ENCODE peak calls at places on chromosomes 16 and 17, in eight cellular contexts. One of them, this sample, is unnamed.

GRCh38 chr16:25109643-25110042 is 1.9 kb upstream of the LCMT1 start:
- DNase-seq in lower lobe of right lung: no peak
- DNase-seq in mesothelial cell of epicardium: no peak
- DNase-seq in AG09309: peak
- DNase-seq in sigmoid colon: peak
- DNase-seq in AG04450: peak
- DNase-seq in CD4-positive, alpha-beta T cell: no peak
- DNase-seq in progenitor cell of endocrine pancreas: no peak
- DNase-seq in this sample: no peak

GRCh38 chr16:66581246-66581952 is 2.1 kb downstream of the CMTM2 start:
- DNase-seq in progenitor cell of endocrine pancreas: no peak
- DNase-seq in lower lobe of right lung: no peak
- DNase-seq in CD4-positive, alpha-beta T cell: no peak
- DNase-seq in mesothelial cell of epicardium: no peak
- DNase-seq in sigmoid colon: no peak
- DNase-seq in AG04450: no peak
- DNase-seq in AG09309: no peak
- DNase-seq in this sample: peak

GRCh38 chr16:88831838-88832237 is 20.1 kb upstream of the APRT start:
- DNase-seq in CD4-positive, alpha-beta T cell: no peak
- DNase-seq in AG09309: no peak
- DNase-seq in sigmoid colon: no peak
- DNase-seq in progenitor cell of endocrine pancreas: no peak
- DNase-seq in AG04450: no peak
- DNase-seq in mesothelial cell of epicardium: no peak
- DNase-seq in lower lobe of right lung: no peak
- DNase-seq in this sample: no peak

GRCh38 chr17:70767102-70767701 is 597.9 kb downstream of the KCNJ2 start:
- DNase-seq in CD4-positive, alpha-beta T cell: no peak
- DNase-seq in lower lobe of right lung: no peak
- DNase-seq in sigmoid colon: no peak
- DNase-seq in AG09309: no peak
- DNase-seq in AG04450: peak
- DNase-seq in progenitor cell of endocrine pancreas: no peak
- DNase-seq in mesothelial cell of epicardium: no peak
- DNase-seq in this sample: peak

GRCh38 chr17:10610821-10611323 is 46.2 kb downstream of the MYH3 start:
- DNase-seq in lower lobe of right lung: no peak
- DNase-seq in mesothelial cell of epicardium: no peak
- DNase-seq in CD4-positive, alpha-beta T cell: no peak
- DNase-seq in AG04450: no peak
- DNase-seq in progenitor cell of endocrine pancreas: no peak
- DNase-seq in AG09309: no peak
- DNase-seq in sigmoid colon: no peak
- DNase-seq in this sample: no peak

GRCh38 chr17:77374170-77374936 is 233.6 kb downstream of the SEC14L1 start:
- DNase-seq in AG09309: no peak
- DNase-seq in CD4-positive, alpha-beta T cell: peak
- DNase-seq in progenitor cell of endocrine pancreas: peak
- DNase-seq in sigmoid colon: peak
- DNase-seq in lower lobe of right lung: peak
- DNase-seq in mesothelial cell of epicardium: peak
- DNase-seq in AG04450: peak
- DNase-seq in this sample: peak

GRCh38 chr17:1159781-1160180 is 20.0 kb downstream of the ABR start:
- DNase-seq in AG04450: no peak
- DNase-seq in progenitor cell of endocrine pancreas: no peak
- DNase-seq in sigmoid colon: no peak
- DNase-seq in AG09309: no peak
- DNase-seq in CD4-positive, alpha-beta T cell: no peak
- DNase-seq in lower lobe of right lung: no peak
- DNase-seq in mesothelial cell of epicardium: no peak
- DNase-seq in this sample: no peak

GRCh38 chr16:9049241-9049640 is 42.2 kb upstream of the HAPSTR1 start:
- DNase-seq in CD4-positive, alpha-beta T cell: no peak
- DNase-seq in lower lobe of right lung: no peak
- DNase-seq in AG09309: no peak
- DNase-seq in AG04450: peak
- DNase-seq in sigmoid colon: no peak
- DNase-seq in mesothelial cell of epicardium: no peak
- DNase-seq in progenitor cell of endocrine pancreas: no peak
- DNase-seq in this sample: no peak

GRCh38 chr17:8079291-8080207 is 8.0 kb downstream of the ALOX12B start:
- DNase-seq in AG04450: no peak
- DNase-seq in AG09309: no peak
- DNase-seq in lower lobe of right lung: peak
- DNase-seq in CD4-positive, alpha-beta T cell: peak
- DNase-seq in mesothelial cell of epicardium: peak
- DNase-seq in sigmoid colon: peak
- DNase-seq in progenitor cell of endocrine pancreas: peak
- DNase-seq in this sample: peak

GRCh38 chr17:4488989-4489595 is 9.6 kb upstream of the SPNS2 start:
- DNase-seq in sigmoid colon: no peak
- DNase-seq in CD4-positive, alpha-beta T cell: no peak
- DNase-seq in progenitor cell of endocrine pancreas: no peak
- DNase-seq in AG04450: no peak
- DNase-seq in mesothelial cell of epicardium: no peak
- DNase-seq in AG09309: no peak
- DNase-seq in lower lobe of right lung: peak
- DNase-seq in this sample: no peak

GRCh38 chr17:61701334-61701733 is 110.3 kb upstream of the NACA2 start:
- DNase-seq in CD4-positive, alpha-beta T cell: no peak
- DNase-seq in AG09309: no peak
- DNase-seq in progenitor cell of endocrine pancreas: no peak
- DNase-seq in lower lobe of right lung: no peak
- DNase-seq in AG04450: no peak
- DNase-seq in mesothelial cell of epicardium: no peak
- DNase-seq in sigmoid colon: no peak
- DNase-seq in this sample: no peak

GRCh38 chr17:31858647-31859486 is at the start of gene COPRS:
- DNase-seq in AG04450: peak
- DNase-seq in CD4-positive, alpha-beta T cell: peak
- DNase-seq in sigmoid colon: peak
- DNase-seq in progenitor cell of endocrine pancreas: peak
- DNase-seq in mesothelial cell of epicardium: peak
- DNase-seq in lower lobe of right lung: peak
- DNase-seq in AG09309: peak
- DNase-seq in this sample: peak

GRCh38 chr17:31857920-31858646 is 961 bp downstream of the COPRS start:
- DNase-seq in sigmoid colon: no peak
- DNase-seq in CD4-positive, alpha-beta T cell: no peak
- DNase-seq in mesothelial cell of epicardium: no peak
- DNase-seq in AG09309: no peak
- DNase-seq in lower lobe of right lung: no peak
- DNase-seq in progenitor cell of endocrine pancreas: no peak
- DNase-seq in AG04450: no peak
- DNase-seq in this sample: no peak

GRCh38 chr17:31853911-31854470 is 5.1 kb downstream of the COPRS start:
- DNase-seq in AG09309: no peak
- DNase-seq in lower lobe of right lung: no peak
- DNase-seq in CD4-positive, alpha-beta T cell: no peak
- DNase-seq in AG04450: no peak
- DNase-seq in sigmoid colon: no peak
- DNase-seq in mesothelial cell of epicardium: no peak
- DNase-seq in progenitor cell of endocrine pancreas: no peak
- DNase-seq in this sample: no peak

GRCh38 chr17:31856750-31857149 is 2.3 kb downstream of the COPRS start:
- DNase-seq in lower lobe of right lung: no peak
- DNase-seq in AG04450: no peak
- DNase-seq in AG09309: no peak
- DNase-seq in CD4-positive, alpha-beta T cell: no peak
- DNase-seq in progenitor cell of endocrine pancreas: no peak
- DNase-seq in mesothelial cell of epicardium: no peak
- DNase-seq in sigmoid colon: no peak
- DNase-seq in this sample: no peak

DNA sequence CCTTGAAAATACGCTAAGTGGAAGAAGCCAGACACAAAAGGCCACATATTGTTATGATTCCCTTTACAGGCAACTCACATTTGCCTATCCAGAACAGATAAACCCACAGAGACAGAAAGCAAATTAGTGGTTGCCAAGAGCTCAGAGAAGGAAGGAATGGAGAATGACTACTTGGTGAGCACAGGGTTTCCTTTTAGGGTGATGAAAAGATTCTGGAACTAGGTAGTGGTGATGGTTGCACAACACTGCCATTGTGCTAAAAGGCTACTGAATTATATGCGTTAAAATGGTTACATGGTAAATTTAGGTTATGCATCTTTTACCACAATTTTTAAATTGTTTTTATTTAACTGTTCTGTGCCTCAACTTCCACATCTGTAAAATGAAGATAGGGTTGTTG is 4.4 kb downstream of the COPRS start:
- DNase-seq in lower lobe of right lung: no peak
- DNase-seq in AG04450: no peak
- DNase-seq in CD4-positive, alpha-beta T cell: no peak
- DNase-seq in sigmoid colon: no peak
- DNase-seq in AG09309: no peak
- DNase-seq in progenitor cell of endocrine pancreas: no peak
- DNase-seq in mesothelial cell of epicardium: no peak
- DNase-seq in this sample: no peak
- TF ChIP-seq CTCF in lower lobe of right lung: no peak
- TF ChIP-seq CTCF in AG04450: no peak
- TF ChIP-seq CTCF in CD4-positive, alpha-beta T cell: no peak
- TF ChIP-seq CTCF in sigmoid colon: no peak
- TF ChIP-seq CTCF in AG09309: no peak
- TF ChIP-seq CTCF in progenitor cell of endocrine pancreas: no peak
- TF ChIP-seq CTCF in mesothelial cell of epicardium: no peak
- TF ChIP-seq CTCF in this sample: no peak

GRCh38 chr16:74666425-74667214 is at the start of gene RFWD3:
- DNase-seq in CD4-positive, alpha-beta T cell: peak
- DNase-seq in AG09309: peak
- DNase-seq in progenitor cell of endocrine pancreas: peak
- DNase-seq in mesothelial cell of epicardium: peak
- DNase-seq in AG04450: peak
- DNase-seq in lower lobe of right lung: peak
- DNase-seq in sigmoid colon: peak
- DNase-seq in this sample: peak
- TF ChIP-seq CTCF in CD4-positive, alpha-beta T cell: no peak
- TF ChIP-seq CTCF in AG09309: no peak
- TF ChIP-seq CTCF in progenitor cell of endocrine pancreas: no peak
- TF ChIP-seq CTCF in mesothelial cell of epicardium: no peak
- TF ChIP-seq CTCF in AG04450: no peak
- TF ChIP-seq CTCF in lower lobe of right lung: no peak
- TF ChIP-seq CTCF in sigmoid colon: no peak
- TF ChIP-seq CTCF in this sample: no peak

GRCh38 chr16:29995911-29996772 is at the start of gene INO80E:
- DNase-seq in CD4-positive, alpha-beta T cell: peak
- DNase-seq in AG04450: peak
- DNase-seq in progenitor cell of endocrine pancreas: peak
- DNase-seq in mesothelial cell of epicardium: peak
- DNase-seq in AG09309: peak
- DNase-seq in sigmoid colon: peak
- DNase-seq in lower lobe of right lung: peak
- DNase-seq in this sample: peak
- TF ChIP-seq CTCF in CD4-positive, alpha-beta T cell: no peak
- TF ChIP-seq CTCF in AG04450: no peak
- TF ChIP-seq CTCF in progenitor cell of endocrine pancreas: no peak
- TF ChIP-seq CTCF in mesothelial cell of epicardium: no peak
- TF ChIP-seq CTCF in AG09309: no peak
- TF ChIP-seq CTCF in sigmoid colon: no peak
- TF ChIP-seq CTCF in lower lobe of right lung: no peak
- TF ChIP-seq CTCF in this sample: no peak

GRCh38 chr17:82384730-82385429 is 13.3 kb downstream of the UTS2R start:
- DNase-seq in AG04450: no peak
- DNase-seq in progenitor cell of endocrine pancreas: no peak
- DNase-seq in AG09309: no peak
- DNase-seq in mesothelial cell of epicardium: no peak
- DNase-seq in lower lobe of right lung: peak
- DNase-seq in CD4-positive, alpha-beta T cell: no peak
- DNase-seq in sigmoid colon: no peak
- DNase-seq in this sample: no peak
- TF ChIP-seq CTCF in AG04450: no peak
- TF ChIP-seq CTCF in progenitor cell of endocrine pancreas: no peak
- TF ChIP-seq CTCF in AG09309: no peak
- TF ChIP-seq CTCF in mesothelial cell of epicardium: no peak
- TF ChIP-seq CTCF in lower lobe of right lung: peak
- TF ChIP-seq CTCF in CD4-positive, alpha-beta T cell: no peak
- TF ChIP-seq CTCF in sigmoid colon: no peak
- TF ChIP-seq CTCF in this sample: no peak

GRCh38 chr17:45451131-45451530 is 18.5 kb upstream of the ARHGAP27 start:
- DNase-seq in AG04450: no peak
- DNase-seq in lower lobe of right lung: no peak
- DNase-seq in CD4-positive, alpha-beta T cell: no peak
- DNase-seq in sigmoid colon: peak
- DNase-seq in AG09309: no peak
- DNase-seq in progenitor cell of endocrine pancreas: no peak
- DNase-seq in mesothelial cell of epicardium: no peak
- DNase-seq in this sample: no peak
- TF ChIP-seq CTCF in AG04450: peak
- TF ChIP-seq CTCF in lower lobe of right lung: no peak
- TF ChIP-seq CTCF in CD4-positive, alpha-beta T cell: no peak
- TF ChIP-seq CTCF in sigmoid colon: no peak
- TF ChIP-seq CTCF in AG09309: peak
- TF ChIP-seq CTCF in progenitor cell of endocrine pancreas: no peak
- TF ChIP-seq CTCF in mesothelial cell of epicardium: no peak
- TF ChIP-seq CTCF in this sample: peak

GRCh38 chr17:75261336-75262111 is at the start of the genes GGA3 and MRPS7:
- DNase-seq in lower lobe of right lung: peak
- DNase-seq in progenitor cell of endocrine pancreas: peak
- DNase-seq in AG09309: peak
- DNase-seq in mesothelial cell of epicardium: peak
- DNase-seq in CD4-positive, alpha-beta T cell: peak
- DNase-seq in sigmoid colon: peak
- DNase-seq in AG04450: peak
- DNase-seq in this sample: peak

GRCh38 chr17:75265614-75266314 is 4.1 kb downstream of the MRPS7 start:
- DNase-seq in AG04450: no peak
- DNase-seq in AG09309: no peak
- DNase-seq in lower lobe of right lung: no peak
- DNase-seq in CD4-positive, alpha-beta T cell: no peak
- DNase-seq in sigmoid colon: no peak
- DNase-seq in progenitor cell of endocrine pancreas: no peak
- DNase-seq in mesothelial cell of epicardium: no peak
- DNase-seq in this sample: no peak

GRCh38 chr17:75263051-75263450 is 1.4 kb downstream of the MRPS7 start:
- DNase-seq in AG09309: no peak
- DNase-seq in AG04450: no peak
- DNase-seq in sigmoid colon: no peak
- DNase-seq in progenitor cell of endocrine pancreas: no peak
- DNase-seq in mesothelial cell of epicardium: no peak
- DNase-seq in CD4-positive, alpha-beta T cell: no peak
- DNase-seq in lower lobe of right lung: no peak
- DNase-seq in this sample: no peak

GRCh38 chr17:75262112-75262606 is 480 bp downstream of the MRPS7 start:
- DNase-seq in CD4-positive, alpha-beta T cell: peak
- DNase-seq in AG09309: no peak
- DNase-seq in mesothelial cell of epicardium: no peak
- DNase-seq in sigmoid colon: no peak
- DNase-seq in progenitor cell of endocrine pancreas: peak
- DNase-seq in AG04450: no peak
- DNase-seq in lower lobe of right lung: no peak
- DNase-seq in this sample: no peak

GRCh38 chr17:75260679-75261335 is 599 bp downstream of the GGA3 start:
- DNase-seq in mesothelial cell of epicardium: no peak
- DNase-seq in AG04450: no peak
- DNase-seq in AG09309: no peak
- DNase-seq in CD4-positive, alpha-beta T cell: no peak
- DNase-seq in progenitor cell of endocrine pancreas: no peak
- DNase-seq in sigmoid colon: no peak
- DNase-seq in lower lobe of right lung: no peak
- DNase-seq in this sample: no peak
- TF ChIP-seq CTCF in mesothelial cell of epicardium: no peak
- TF ChIP-seq CTCF in AG04450: no peak
- TF ChIP-seq CTCF in AG09309: no peak
- TF ChIP-seq CTCF in CD4-positive, alpha-beta T cell: no peak
- TF ChIP-seq CTCF in progenitor cell of endocrine pancreas: peak
- TF ChIP-seq CTCF in sigmoid colon: no peak
- TF ChIP-seq CTCF in lower lobe of right lung: no peak
- TF ChIP-seq CTCF in this sample: peak

GRCh38 chr16:56789360-56789759 is 59.4 kb downstream of the NUP93 start:
- DNase-seq in AG04450: no peak
- DNase-seq in CD4-positive, alpha-beta T cell: no peak
- DNase-seq in mesothelial cell of epicardium: no peak
- DNase-seq in progenitor cell of endocrine pancreas: no peak
- DNase-seq in sigmoid colon: no peak
- DNase-seq in AG09309: no peak
- DNase-seq in lower lobe of right lung: peak
- DNase-seq in this sample: no peak
- TF ChIP-seq CTCF in AG04450: peak
- TF ChIP-seq CTCF in CD4-positive, alpha-beta T cell: no peak
- TF ChIP-seq CTCF in mesothelial cell of epicardium: no peak
- TF ChIP-seq CTCF in progenitor cell of endocrine pancreas: no peak
- TF ChIP-seq CTCF in sigmoid colon: no peak
- TF ChIP-seq CTCF in AG09309: peak
- TF ChIP-seq CTCF in lower lobe of right lung: peak
- TF ChIP-seq CTCF in this sample: peak